ENCODE peak calls at places on chromosomes 6 and 20, in four cellular contexts. One of them, this sample, is unnamed.

GRCh38 chr6:54244430-54244829 is 63.8 kb upstream of the TINAG start:
- DNase-seq in AG10803: peak
- DNase-seq in activated naive CD8-positive, alpha-beta T cell treated with anti-CD3 and anti-CD28 coated beads, Interleukin-2, amount 10 ng/mL, durations not matched to agents 7 days and 5 days: no peak
- DNase-seq in H7: no peak
- DNase-seq in this sample: no peak

GRCh38 chr6:28212510-28213212 is 12.4 kb upstream of the ZSCAN9 start:
- DNase-seq in AG10803: peak
- DNase-seq in activated naive CD8-positive, alpha-beta T cell treated with anti-CD3 and anti-CD28 coated beads, Interleukin-2, amount 10 ng/mL, durations not matched to agents 7 days and 5 days: no peak
- DNase-seq in H7: peak
- DNase-seq in this sample: no peak

GRCh38 chr6:143451531-143451930 is 926 bp downstream of the PEX3 start:
- DNase-seq in activated naive CD8-positive, alpha-beta T cell treated with anti-CD3 and anti-CD28 coated beads, Interleukin-2, amount 10 ng/mL, durations not matched to agents 7 days and 5 days: no peak
- DNase-seq in H7: no peak
- DNase-seq in AG10803: peak
- DNase-seq in this sample: no peak

GRCh38 chr6:69105288-69105687 is 470.2 kb downstream of the ADGRB3 start:
- DNase-seq in activated naive CD8-positive, alpha-beta T cell treated with anti-CD3 and anti-CD28 coated beads, Interleukin-2, amount 10 ng/mL, durations not matched to agents 7 days and 5 days: no peak
- DNase-seq in H7: peak
- DNase-seq in AG10803: no peak
- DNase-seq in this sample: no peak

GRCh38 chr20:32603046-32603726 is 18.1 kb upstream of the NOL4L start:
- DNase-seq in H7: peak
- DNase-seq in AG10803: no peak
- DNase-seq in activated naive CD8-positive, alpha-beta T cell treated with anti-CD3 and anti-CD28 coated beads, Interleukin-2, amount 10 ng/mL, durations not matched to agents 7 days and 5 days: no peak
- DNase-seq in this sample: no peak

GRCh38 chr20:56778765-56779195 is 149.7 kb downstream of the TFAP2C start:
- DNase-seq in H7: no peak
- DNase-seq in AG10803: no peak
- DNase-seq in activated naive CD8-positive, alpha-beta T cell treated with anti-CD3 and anti-CD28 coated beads, Interleukin-2, amount 10 ng/mL, durations not matched to agents 7 days and 5 days: no peak
- DNase-seq in this sample: no peak

GRCh38 chr6:43916924-43917877 is 147.2 kb downstream of the VEGFA start:
- DNase-seq in AG10803: peak
- DNase-seq in H7: no peak
- DNase-seq in activated naive CD8-positive, alpha-beta T cell treated with anti-CD3 and anti-CD28 coated beads, Interleukin-2, amount 10 ng/mL, durations not matched to agents 7 days and 5 days: no peak
- DNase-seq in this sample: no peak

GRCh38 chr6:42787018-42787611 is 5.3 kb downstream of the BICRAL start:
- DNase-seq in activated naive CD8-positive, alpha-beta T cell treated with anti-CD3 and anti-CD28 coated beads, Interleukin-2, amount 10 ng/mL, durations not matched to agents 7 days and 5 days: no peak
- DNase-seq in H7: no peak
- DNase-seq in AG10803: no peak
- DNase-seq in this sample: no peak

GRCh38 chr6:34969662-34970265 is 80.7 kb downstream of the ANKS1A start:
- DNase-seq in H7: no peak
- DNase-seq in AG10803: no peak
- DNase-seq in activated naive CD8-positive, alpha-beta T cell treated with anti-CD3 and anti-CD28 coated beads, Interleukin-2, amount 10 ng/mL, durations not matched to agents 7 days and 5 days: no peak
- DNase-seq in this sample: no peak

GRCh38 chr6:41705996-41706835 is 29.2 kb downstream of the TFEB start:
- DNase-seq in activated naive CD8-positive, alpha-beta T cell treated with anti-CD3 and anti-CD28 coated beads, Interleukin-2, amount 10 ng/mL, durations not matched to agents 7 days and 5 days: peak
- DNase-seq in H7: peak
- DNase-seq in AG10803: peak
- DNase-seq in this sample: peak

GRCh38 chr20:50536333-50536732 is 26.1 kb downstream of the PTPN1 start:
- DNase-seq in AG10803: no peak
- DNase-seq in activated naive CD8-positive, alpha-beta T cell treated with anti-CD3 and anti-CD28 coated beads, Interleukin-2, amount 10 ng/mL, durations not matched to agents 7 days and 5 days: no peak
- DNase-seq in H7: no peak
- DNase-seq in this sample: no peak

GRCh38 chr6:151690768-151691562 is 116.5 kb upstream of the ESR1 start:
- DNase-seq in AG10803: peak
- DNase-seq in H7: no peak
- DNase-seq in activated naive CD8-positive, alpha-beta T cell treated with anti-CD3 and anti-CD28 coated beads, Interleukin-2, amount 10 ng/mL, durations not matched to agents 7 days and 5 days: no peak
- DNase-seq in this sample: no peak

GRCh38 chr6:1136415-1136774 is 175.5 kb upstream of the FOXQ1 start:
- DNase-seq in AG10803: peak
- DNase-seq in H7: no peak
- DNase-seq in activated naive CD8-positive, alpha-beta T cell treated with anti-CD3 and anti-CD28 coated beads, Interleukin-2, amount 10 ng/mL, durations not matched to agents 7 days and 5 days: no peak
- DNase-seq in this sample: no peak

GRCh38 chr20:1434571-1435336 is 31.9 kb downstream of the NSFL1C start:
- DNase-seq in activated naive CD8-positive, alpha-beta T cell treated with anti-CD3 and anti-CD28 coated beads, Interleukin-2, amount 10 ng/mL, durations not matched to agents 7 days and 5 days: peak
- DNase-seq in H7: no peak
- DNase-seq in AG10803: peak
- DNase-seq in this sample: no peak

GRCh38 chr6:137780447-137781034 is 86.5 kb upstream of the TNFAIP3 start:
- DNase-seq in H7: no peak
- DNase-seq in AG10803: no peak
- DNase-seq in activated naive CD8-positive, alpha-beta T cell treated with anti-CD3 and anti-CD28 coated beads, Interleukin-2, amount 10 ng/mL, durations not matched to agents 7 days and 5 days: no peak
- DNase-seq in this sample: no peak

GRCh38 chr20:5402903-5403531 is 86.3 kb upstream of the PROKR2 start:
- DNase-seq in H7: peak
- DNase-seq in AG10803: peak
- DNase-seq in activated naive CD8-positive, alpha-beta T cell treated with anti-CD3 and anti-CD28 coated beads, Interleukin-2, amount 10 ng/mL, durations not matched to agents 7 days and 5 days: peak
- DNase-seq in this sample: no peak

GRCh38 chr6:43395822-43396221 is 26.4 kb upstream of the ZNF318 start:
- DNase-seq in activated naive CD8-positive, alpha-beta T cell treated with anti-CD3 and anti-CD28 coated beads, Interleukin-2, amount 10 ng/mL, durations not matched to agents 7 days and 5 days: no peak
- DNase-seq in H7: no peak
- DNase-seq in AG10803: no peak
- DNase-seq in this sample: no peak

GRCh38 chr6:7542878-7543394 is 1.5 kb downstream of the DSP start:
- DNase-seq in activated naive CD8-positive, alpha-beta T cell treated with anti-CD3 and anti-CD28 coated beads, Interleukin-2, amount 10 ng/mL, durations not matched to agents 7 days and 5 days: no peak
- DNase-seq in H7: peak
- DNase-seq in AG10803: peak
- DNase-seq in this sample: no peak

GRCh38 chr6:85580104-85580877 is 13.4 kb downstream of the SNX14 start:
- DNase-seq in H7: no peak
- DNase-seq in activated naive CD8-positive, alpha-beta T cell treated with anti-CD3 and anti-CD28 coated beads, Interleukin-2, amount 10 ng/mL, durations not matched to agents 7 days and 5 days: no peak
- DNase-seq in AG10803: no peak
- DNase-seq in this sample: no peak

GRCh38 chr6:7106215-7106751 is 1.5 kb upstream of the RREB1 start:
- DNase-seq in H7: no peak
- DNase-seq in AG10803: no peak
- DNase-seq in activated naive CD8-positive, alpha-beta T cell treated with anti-CD3 and anti-CD28 coated beads, Interleukin-2, amount 10 ng/mL, durations not matched to agents 7 days and 5 days: no peak
- DNase-seq in this sample: no peak

GRCh38 chr6:72554203-72554564 is 67.7 kb upstream of the KCNQ5 start:
- DNase-seq in AG10803: peak
- DNase-seq in H7: no peak
- DNase-seq in activated naive CD8-positive, alpha-beta T cell treated with anti-CD3 and anti-CD28 coated beads, Interleukin-2, amount 10 ng/mL, durations not matched to agents 7 days and 5 days: no peak
- DNase-seq in this sample: no peak

GRCh38 chr20:45336530-45337366 is 11.5 kb downstream of the SDC4 start:
- DNase-seq in H7: no peak
- DNase-seq in AG10803: peak
- DNase-seq in activated naive CD8-positive, alpha-beta T cell treated with anti-CD3 and anti-CD28 coated beads, Interleukin-2, amount 10 ng/mL, durations not matched to agents 7 days and 5 days: no peak
- DNase-seq in this sample: no peak

GRCh38 chr20:63896136-63896890 is 1.4 kb downstream of the DNAJC5 start:
- DNase-seq in activated naive CD8-positive, alpha-beta T cell treated with anti-CD3 and anti-CD28 coated beads, Interleukin-2, amount 10 ng/mL, durations not matched to agents 7 days and 5 days: no peak
- DNase-seq in H7: peak
- DNase-seq in AG10803: peak
- DNase-seq in this sample: no peak

GRCh38 chr6:140660295-140660694 is 1285.8 kb upstream of the CITED2 start:
- DNase-seq in activated naive CD8-positive, alpha-beta T cell treated with anti-CD3 and anti-CD28 coated beads, Interleukin-2, amount 10 ng/mL, durations not matched to agents 7 days and 5 days: no peak
- DNase-seq in AG10803: peak
- DNase-seq in H7: no peak
- DNase-seq in this sample: no peak

GRCh38 chr6:44733868-44734267 is 346.4 kb downstream of the CDC5L start:
- DNase-seq in activated naive CD8-positive, alpha-beta T cell treated with anti-CD3 and anti-CD28 coated beads, Interleukin-2, amount 10 ng/mL, durations not matched to agents 7 days and 5 days: no peak
- DNase-seq in AG10803: no peak
- DNase-seq in H7: no peak
- DNase-seq in this sample: no peak

GRCh38 chr6:2503816-2504494 is 246.8 kb downstream of the MYLK4 start:
- DNase-seq in H7: no peak
- DNase-seq in AG10803: peak
- DNase-seq in activated naive CD8-positive, alpha-beta T cell treated with anti-CD3 and anti-CD28 coated beads, Interleukin-2, amount 10 ng/mL, durations not matched to agents 7 days and 5 days: no peak
- DNase-seq in this sample: no peak

GRCh38 chr6:15359335-15359862 is 113.5 kb downstream of the JARID2 start:
- DNase-seq in activated naive CD8-positive, alpha-beta T cell treated with anti-CD3 and anti-CD28 coated beads, Interleukin-2, amount 10 ng/mL, durations not matched to agents 7 days and 5 days: no peak
- DNase-seq in H7: no peak
- DNase-seq in AG10803: no peak
- DNase-seq in this sample: no peak

GRCh38 chr6:156379946-156380707 is 397.1 kb upstream of the ARID1B start:
- DNase-seq in AG10803: peak
- DNase-seq in activated naive CD8-positive, alpha-beta T cell treated with anti-CD3 and anti-CD28 coated beads, Interleukin-2, amount 10 ng/mL, durations not matched to agents 7 days and 5 days: no peak
- DNase-seq in H7: no peak
- DNase-seq in this sample: no peak

GRCh38 chr6:117233146-117233545 is 32.2 kb upstream of the VGLL2 start:
- DNase-seq in activated naive CD8-positive, alpha-beta T cell treated with anti-CD3 and anti-CD28 coated beads, Interleukin-2, amount 10 ng/mL, durations not matched to agents 7 days and 5 days: no peak
- DNase-seq in AG10803: peak
- DNase-seq in H7: no peak
- DNase-seq in this sample: no peak

GRCh38 chr6:15574023-15574422 is 88.8 kb downstream of the DTNBP1 start:
- DNase-seq in AG10803: no peak
- DNase-seq in H7: no peak
- DNase-seq in activated naive CD8-positive, alpha-beta T cell treated with anti-CD3 and anti-CD28 coated beads, Interleukin-2, amount 10 ng/mL, durations not matched to agents 7 days and 5 days: no peak
- DNase-seq in this sample: no peak

This sample was measured in central memory CD8-positive, alpha-beta T cell.